ENCODE peak calls at places on chromosomes 4 and X, in six cellular contexts. One of them, this sample, is unnamed.

GRCh38 chr4:10157478-10158354 is 41.1 kb upstream of the WDR1 start:
- DNase-seq in heart right ventricle: peak
- DNase-seq in GM06990: no peak
- DNase-seq in heart left ventricle: peak
- DNase-seq in mammary epithelial cell: peak
- DNase-seq in omental fat pad: no peak
- DNase-seq in this sample: peak

GRCh38 chrX:45445745-45446412 is 245.2 kb upstream of the DIPK2B start:
- DNase-seq in heart left ventricle: no peak
- DNase-seq in omental fat pad: no peak
- DNase-seq in heart right ventricle: no peak
- DNase-seq in mammary epithelial cell: peak
- DNase-seq in GM06990: no peak
- DNase-seq in this sample: no peak

GRCh38 chr4:789571-790465 is 36.1 kb downstream of the CPLX1 start:
- DNase-seq in GM06990: no peak
- DNase-seq in omental fat pad: no peak
- DNase-seq in mammary epithelial cell: no peak
- DNase-seq in heart left ventricle: no peak
- DNase-seq in heart right ventricle: no peak
- DNase-seq in this sample: no peak

GRCh38 chr4:183360161-183360919 is 38.1 kb upstream of the CLDN24 start:
- DNase-seq in omental fat pad: no peak
- DNase-seq in GM06990: no peak
- DNase-seq in heart left ventricle: no peak
- DNase-seq in mammary epithelial cell: peak
- DNase-seq in heart right ventricle: no peak
- DNase-seq in this sample: no peak

GRCh38 chr4:1856920-1857699 is 1.2 kb upstream of the LETM1 start:
- DNase-seq in heart right ventricle: no peak
- DNase-seq in heart left ventricle: peak
- DNase-seq in omental fat pad: no peak
- DNase-seq in GM06990: no peak
- DNase-seq in mammary epithelial cell: peak
- DNase-seq in this sample: no peak

GRCh38 chr4:37889849-37890500 is 909 bp upstream of the TBC1D1 start:
- DNase-seq in heart right ventricle: peak
- DNase-seq in GM06990: peak
- DNase-seq in heart left ventricle: peak
- DNase-seq in omental fat pad: no peak
- DNase-seq in mammary epithelial cell: no peak
- DNase-seq in this sample: no peak

GRCh38 chrX:64205735-64206491 is 405 bp upstream of the AMER1 start:
- DNase-seq in heart right ventricle: peak
- DNase-seq in mammary epithelial cell: peak
- DNase-seq in omental fat pad: peak
- DNase-seq in GM06990: peak
- DNase-seq in heart left ventricle: peak
- DNase-seq in this sample: peak

GRCh38 chrX:148426467-148426866 is 74.0 kb upstream of the AFF2 start:
- DNase-seq in heart right ventricle: no peak
- DNase-seq in mammary epithelial cell: no peak
- DNase-seq in omental fat pad: no peak
- DNase-seq in heart left ventricle: no peak
- DNase-seq in GM06990: no peak
- DNase-seq in this sample: no peak

GRCh38 chrX:14837155-14837554 is 35.7 kb downstream of the FANCB start:
- DNase-seq in omental fat pad: no peak
- DNase-seq in GM06990: no peak
- DNase-seq in heart left ventricle: no peak
- DNase-seq in heart right ventricle: no peak
- DNase-seq in mammary epithelial cell: no peak
- DNase-seq in this sample: no peak

GRCh38 chrX:123884809-123885408 is 25.1 kb downstream of the XIAP start:
- DNase-seq in mammary epithelial cell: peak
- DNase-seq in omental fat pad: no peak
- DNase-seq in heart left ventricle: no peak
- DNase-seq in GM06990: no peak
- DNase-seq in heart right ventricle: peak
- DNase-seq in this sample: peak

GRCh38 chr4:6332042-6332668 is 62.5 kb downstream of the WFS1 start:
- DNase-seq in heart left ventricle: no peak
- DNase-seq in omental fat pad: no peak
- DNase-seq in heart right ventricle: no peak
- DNase-seq in mammary epithelial cell: no peak
- DNase-seq in GM06990: no peak
- DNase-seq in this sample: peak

GRCh38 chr4:8838911-8839431 is 32.7 kb downstream of the HMX1 start:
- DNase-seq in heart left ventricle: no peak
- DNase-seq in mammary epithelial cell: no peak
- DNase-seq in omental fat pad: no peak
- DNase-seq in GM06990: no peak
- DNase-seq in heart right ventricle: no peak
- DNase-seq in this sample: no peak

GRCh38 chr4:3248811-3249661 is at the start of gene MSANTD1:
- DNase-seq in heart right ventricle: no peak
- DNase-seq in heart left ventricle: no peak
- DNase-seq in GM06990: no peak
- DNase-seq in mammary epithelial cell: no peak
- DNase-seq in omental fat pad: no peak
- DNase-seq in this sample: no peak

GRCh38 chrX:43386872-43387271 is 269.2 kb upstream of the MAOA start:
- DNase-seq in heart right ventricle: no peak
- DNase-seq in heart left ventricle: no peak
- DNase-seq in GM06990: no peak
- DNase-seq in omental fat pad: no peak
- DNase-seq in mammary epithelial cell: peak
- DNase-seq in this sample: no peak

GRCh38 chr4:181897935-181898334 is 345.3 kb upstream of the TENM3 start:
- DNase-seq in heart left ventricle: no peak
- DNase-seq in omental fat pad: no peak
- DNase-seq in mammary epithelial cell: peak
- DNase-seq in GM06990: no peak
- DNase-seq in heart right ventricle: no peak
- DNase-seq in this sample: no peak

GRCh38 chr4:103118171-103118570 is 18.5 kb upstream of the BDH2 start:
- DNase-seq in heart left ventricle: no peak
- DNase-seq in omental fat pad: no peak
- DNase-seq in mammary epithelial cell: no peak
- DNase-seq in heart right ventricle: no peak
- DNase-seq in GM06990: no peak
- DNase-seq in this sample: no peak

GRCh38 chr4:7985891-7986441 is 46.3 kb upstream of the AFAP1 start:
- DNase-seq in heart left ventricle: no peak
- DNase-seq in mammary epithelial cell: no peak
- DNase-seq in GM06990: no peak
- DNase-seq in omental fat pad: no peak
- DNase-seq in heart right ventricle: no peak
- DNase-seq in this sample: no peak

GRCh38 chr4:78370625-78371372 is 180.8 kb upstream of the ANXA3 start:
- DNase-seq in mammary epithelial cell: peak
- DNase-seq in GM06990: no peak
- DNase-seq in heart left ventricle: no peak
- DNase-seq in omental fat pad: no peak
- DNase-seq in heart right ventricle: no peak
- DNase-seq in this sample: no peak

GRCh38 chr4:2786794-2787229 is 6.1 kb upstream of the SH3BP2 start:
- DNase-seq in omental fat pad: no peak
- DNase-seq in heart left ventricle: no peak
- DNase-seq in GM06990: no peak
- DNase-seq in heart right ventricle: no peak
- DNase-seq in mammary epithelial cell: no peak
- DNase-seq in this sample: no peak

GRCh38 chrX:47272013-47272408 is 39.2 kb downstream of the USP11 start:
- DNase-seq in heart right ventricle: no peak
- DNase-seq in mammary epithelial cell: no peak
- DNase-seq in heart left ventricle: no peak
- DNase-seq in omental fat pad: no peak
- DNase-seq in GM06990: no peak
- DNase-seq in this sample: no peak

GRCh38 chr4:173990879-173991231 is 292.6 kb downstream of the FBXO8 start:
- DNase-seq in GM06990: no peak
- DNase-seq in heart right ventricle: peak
- DNase-seq in mammary epithelial cell: no peak
- DNase-seq in heart left ventricle: peak
- DNase-seq in omental fat pad: no peak
- DNase-seq in this sample: no peak

GRCh38 chrX:39903937-39904336 is 193.8 kb downstream of the BCOR start:
- DNase-seq in heart left ventricle: no peak
- DNase-seq in mammary epithelial cell: peak
- DNase-seq in omental fat pad: no peak
- DNase-seq in GM06990: no peak
- DNase-seq in heart right ventricle: no peak
- DNase-seq in this sample: no peak

GRCh38 chr4:109574443-109574850 is 14.4 kb downstream of the MCUB start:
- DNase-seq in heart right ventricle: no peak
- DNase-seq in omental fat pad: no peak
- DNase-seq in heart left ventricle: no peak
- DNase-seq in GM06990: no peak
- DNase-seq in mammary epithelial cell: no peak
- DNase-seq in this sample: no peak
- TF ChIP-seq CTCF in heart right ventricle: peak
- TF ChIP-seq CTCF in omental fat pad: no peak
- TF ChIP-seq CTCF in heart left ventricle: no peak
- TF ChIP-seq CTCF in GM06990: peak
- TF ChIP-seq CTCF in mammary epithelial cell: no peak
- TF ChIP-seq CTCF in this sample: no peak

GRCh38 chr4:121693450-121693849 is 3.3 kb downstream of the ANXA5 start:
- DNase-seq in heart right ventricle: no peak
- DNase-seq in heart left ventricle: no peak
- DNase-seq in omental fat pad: no peak
- DNase-seq in mammary epithelial cell: no peak
- DNase-seq in GM06990: no peak
- DNase-seq in this sample: no peak

GRCh38 chr4:121696641-121697461 is at the start of gene ANXA5:
- DNase-seq in omental fat pad: peak
- DNase-seq in heart right ventricle: peak
- DNase-seq in mammary epithelial cell: peak
- DNase-seq in GM06990: peak
- DNase-seq in heart left ventricle: peak
- DNase-seq in this sample: peak

GRCh38 chr4:121698119-121698732 is 1.4 kb upstream of the ANXA5 start:
- DNase-seq in heart left ventricle: peak
- DNase-seq in GM06990: no peak
- DNase-seq in omental fat pad: no peak
- DNase-seq in mammary epithelial cell: no peak
- DNase-seq in heart right ventricle: no peak
- DNase-seq in this sample: no peak

GRCh38 chr4:121697626-121698025 is 846 bp upstream of the ANXA5 start:
- DNase-seq in mammary epithelial cell: no peak
- DNase-seq in heart right ventricle: no peak
- DNase-seq in heart left ventricle: no peak
- DNase-seq in GM06990: peak
- DNase-seq in omental fat pad: no peak
- DNase-seq in this sample: no peak

GRCh38 chr4:121696140-121696640 is 590 bp downstream of the ANXA5 start:
- DNase-seq in mammary epithelial cell: peak
- DNase-seq in heart right ventricle: peak
- DNase-seq in omental fat pad: peak
- DNase-seq in GM06990: peak
- DNase-seq in heart left ventricle: peak
- DNase-seq in this sample: peak
- TF ChIP-seq CTCF in mammary epithelial cell: no peak
- TF ChIP-seq CTCF in heart right ventricle: peak
- TF ChIP-seq CTCF in omental fat pad: no peak
- TF ChIP-seq CTCF in GM06990: peak
- TF ChIP-seq CTCF in heart left ventricle: no peak
- TF ChIP-seq CTCF in this sample: no peak

GRCh38 chr4:88452941-88453340 is 4.0 kb upstream of the HERC5 start:
- DNase-seq in omental fat pad: no peak
- DNase-seq in GM06990: no peak
- DNase-seq in mammary epithelial cell: no peak
- DNase-seq in heart right ventricle: no peak
- DNase-seq in heart left ventricle: no peak
- DNase-seq in this sample: no peak
- TF ChIP-seq CTCF in omental fat pad: no peak
- TF ChIP-seq CTCF in GM06990: no peak
- TF ChIP-seq CTCF in mammary epithelial cell: no peak
- TF ChIP-seq CTCF in heart right ventricle: no peak
- TF ChIP-seq CTCF in heart left ventricle: no peak
- TF ChIP-seq CTCF in this sample: no peak

DNA sequence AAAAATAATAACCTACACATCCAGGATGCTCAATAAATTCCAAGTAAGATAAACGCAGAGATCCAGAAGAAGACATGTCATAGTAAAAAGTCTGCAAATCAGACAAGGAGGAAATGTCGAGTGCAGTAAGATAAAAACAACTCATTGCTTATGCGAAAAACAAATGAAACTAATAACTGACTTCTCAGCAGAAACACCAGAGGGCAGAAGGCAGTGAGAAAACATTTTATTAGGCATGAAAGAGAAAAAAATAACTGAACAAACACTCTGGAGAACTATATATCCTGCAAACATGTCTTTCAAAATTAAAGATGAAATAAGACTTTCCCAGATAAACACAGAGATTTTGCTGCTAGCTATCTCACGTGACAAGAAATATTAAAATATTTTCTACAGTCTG is 201.3 kb upstream of the CTSO start:
- DNase-seq in GM06990: no peak
- DNase-seq in heart right ventricle: no peak
- DNase-seq in omental fat pad: no peak
- DNase-seq in heart left ventricle: no peak
- DNase-seq in mammary epithelial cell: no peak
- DNase-seq in this sample: no peak
- TF ChIP-seq CTCF in GM06990: peak
- TF ChIP-seq CTCF in heart right ventricle: no peak
- TF ChIP-seq CTCF in omental fat pad: no peak
- TF ChIP-seq CTCF in heart left ventricle: no peak
- TF ChIP-seq CTCF in mammary epithelial cell: no peak
- TF ChIP-seq CTCF in this sample: no peak

DNA sequence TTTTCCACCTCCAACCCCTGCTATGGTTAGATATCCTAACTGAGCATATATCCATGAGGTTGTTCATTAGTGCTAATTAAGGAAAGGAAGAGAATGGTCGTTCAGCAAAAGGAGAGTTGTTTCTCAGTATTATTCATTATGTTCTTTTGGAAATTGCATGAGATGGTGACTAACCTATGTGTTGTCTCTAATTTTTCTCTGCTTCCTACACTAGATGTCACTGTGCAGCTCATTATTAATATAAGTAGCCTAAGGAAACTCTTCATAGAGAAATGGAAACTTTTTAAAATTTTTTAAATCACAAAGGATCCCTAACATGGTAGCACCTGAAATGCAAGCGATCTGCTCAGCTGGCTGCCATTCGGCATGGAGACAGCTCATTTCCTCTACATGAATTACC is 67.7 kb upstream of the FAM9A start:
- DNase-seq in heart left ventricle: no peak
- DNase-seq in GM06990: no peak
- DNase-seq in mammary epithelial cell: peak
- DNase-seq in heart right ventricle: no peak
- DNase-seq in omental fat pad: no peak
- DNase-seq in this sample: no peak
- TF ChIP-seq CTCF in heart left ventricle: no peak
- TF ChIP-seq CTCF in GM06990: no peak
- TF ChIP-seq CTCF in mammary epithelial cell: no peak
- TF ChIP-seq CTCF in heart right ventricle: peak
- TF ChIP-seq CTCF in omental fat pad: no peak
- TF ChIP-seq CTCF in this sample: no peak

GRCh38 chrX:132292753-132293152 is 73.5 kb upstream of the RAP2C start:
- DNase-seq in GM06990: peak
- DNase-seq in mammary epithelial cell: peak
- DNase-seq in heart right ventricle: peak
- DNase-seq in heart left ventricle: no peak
- DNase-seq in omental fat pad: no peak
- DNase-seq in this sample: peak
- TF ChIP-seq CTCF in GM06990: peak
- TF ChIP-seq CTCF in mammary epithelial cell: peak
- TF ChIP-seq CTCF in heart right ventricle: peak
- TF ChIP-seq CTCF in heart left ventricle: peak
- TF ChIP-seq CTCF in omental fat pad: no peak
- TF ChIP-seq CTCF in this sample: peak

This sample was measured in GM13976.